ENCODE peak calls at places on chromosomes 4 and X, in nine cellular contexts. M is small intestine, N is A549, J is tibial artery, V is endothelial cell of umbilical vein, Y is IMR-90, F is lower lobe of right lung, C is psoas muscle, U is endodermal cell. Q is an unnamed sample.

GRCh38 chr4:26717332-26717731 is 133.4 kb downstream of the TBC1D19 start:
- DNase-seq in N (no peak), U (no peak), M (no peak), J (no peak), V (peak; percentile 8), Y (peak; percentile 92), F (no peak), C (no peak), Q (no peak)

GRCh38 chrX:150513564-150513963 is 54.9 kb upstream of the MTM1 start:
- DNase-seq in V (no peak), M (no peak), F (no peak), U (no peak), N (no peak), J (no peak), C (no peak), Y (no peak), Q (no peak)

GRCh38 chrX:120517936-120518335 is 42.8 kb downstream of the CUL4B start:
- DNase-seq in C (no peak), M (no peak), U (no peak), J (no peak), F (no peak), Y (peak; percentile 83), N (no peak), V (peak; percentile 70), Q (no peak)

GRCh38 chr4:2286904-2287593 is 25.1 kb upstream of the MXD4 start:
- DNase-seq in U (peak; percentile 52), F (no peak), N (no peak), C (no peak), Y (peak; percentile 4), M (no peak), V (no peak), J (peak; percentile 48), Q (peak; percentile 51)

GRCh38 chrX:118423558-118423957 is 72.1 kb upstream of the DOCK11 start:
- DNase-seq in N (no peak), J (no peak), M (no peak), U (no peak), C (no peak), Y (no peak), V (no peak), F (no peak), Q (no peak)

GRCh38 chrX:39757971-39758370 is 339.8 kb downstream of the BCOR start:
- DNase-seq in F (no peak), U (no peak), M (no peak), N (no peak), Y (peak; percentile 68), V (peak; percentile 87), C (no peak), J (no peak), Q (no peak)

GRCh38 chr4:120524237-120524636 is 398.3 kb downstream of the PRDM5 start:
- DNase-seq in N (no peak), F (no peak), U (no peak), J (no peak), M (no peak), C (no peak), Y (no peak), V (no peak), Q (no peak)

GRCh38 chr4:32073542-32073941 is 1353.4 kb downstream of the PCDH7 start:
- DNase-seq in Y (no peak), M (no peak), N (no peak), U (no peak), V (no peak), F (no peak), C (no peak), J (no peak), Q (no peak)

GRCh38 chrX:136665258-136665900 is 17.4 kb downstream of the CD40LG start:
- DNase-seq in N (no peak), F (no peak), Y (no peak), U (no peak), J (no peak), V (no peak), C (no peak), M (no peak), Q (no peak)

GRCh38 chrX:136662104-136662503 is 14.1 kb downstream of the CD40LG start:
- DNase-seq in V (no peak), M (peak; percentile 43), U (no peak), Y (no peak), C (no peak), F (no peak), J (no peak), N (no peak), Q (no peak)

GRCh38 chrX:136667446-136668168 is 19.6 kb downstream of the CD40LG start:
- DNase-seq in U (no peak), J (no peak), V (no peak), C (no peak), N (no peak), Y (no peak), M (no peak), F (no peak), Q (no peak)

GRCh38 chrX:136662976-136663375 is 15.0 kb downstream of the CD40LG start:
- DNase-seq in N (no peak), U (no peak), Y (no peak), F (no peak), J (no peak), V (no peak), M (no peak), C (no peak), Q (no peak)

DNA sequence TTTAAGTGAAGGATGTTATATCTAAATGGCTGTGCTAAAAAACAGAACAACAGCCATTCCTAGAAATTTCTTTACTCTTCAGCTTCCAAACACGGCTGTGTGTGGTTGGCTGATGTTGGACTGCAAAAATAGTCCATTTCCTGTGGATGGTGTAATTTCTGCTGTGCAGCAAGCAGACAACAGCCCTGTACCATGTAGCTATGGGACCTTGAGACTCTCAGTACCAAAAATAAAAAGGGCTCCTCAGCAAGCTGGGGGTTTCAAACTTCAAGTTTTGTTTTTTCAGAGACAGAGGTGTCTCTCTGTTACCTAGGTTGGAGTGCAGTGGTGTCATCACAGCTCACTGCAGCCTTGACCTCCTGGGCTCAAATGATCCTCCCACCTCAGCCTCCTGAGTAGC is 18.1 kb downstream of the CD40LG start:
- DNase-seq in C (no peak), N (no peak), J (no peak), F (no peak), Y (no peak), V (no peak), M (no peak), U (no peak), Q (no peak)
- H3K4me3 ChIP-seq in C (no peak overlapping the region), N (no peak overlapping the region), J (no peak overlapping the region), F (no peak overlapping the region), Y (no peak overlapping the region), V (no peak overlapping the region), M (no peak overlapping the region), U (no peak overlapping the region), Q (no peak overlapping the region)

DNA sequence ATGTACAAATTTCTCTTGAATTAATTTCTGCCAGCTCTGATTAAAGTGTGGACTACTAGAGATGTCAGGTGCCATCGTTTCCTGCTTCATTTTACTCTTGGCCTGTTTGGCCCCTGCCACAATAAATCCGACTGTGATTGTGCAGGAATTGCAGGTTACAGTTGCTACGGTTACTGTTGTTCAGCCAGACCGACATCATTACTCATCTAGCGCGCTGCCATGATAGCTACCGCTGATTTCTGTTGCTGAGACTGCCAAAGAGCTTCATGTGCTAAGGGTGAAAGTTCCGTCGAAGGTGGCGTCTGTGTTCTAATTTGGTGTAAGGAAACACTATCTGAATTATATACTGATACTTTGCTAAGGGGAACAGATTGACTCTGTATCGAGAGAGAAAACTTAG is 22.1 kb downstream of the SLIT2 start:
- DNase-seq in J (no peak), M (no peak), C (no peak), Y (no peak), U (no peak), F (no peak), N (no peak), V (no peak), Q (no peak)
- H3K27ac ChIP-seq in J (no peak overlapping the region), M (no peak overlapping the region), C (no peak overlapping the region), Y (no peak overlapping the region), U (peak overlapping the region; percentile 33), F (no peak overlapping the region), N (no peak overlapping the region), V (no peak overlapping the region), Q (no peak overlapping the region)

DNA sequence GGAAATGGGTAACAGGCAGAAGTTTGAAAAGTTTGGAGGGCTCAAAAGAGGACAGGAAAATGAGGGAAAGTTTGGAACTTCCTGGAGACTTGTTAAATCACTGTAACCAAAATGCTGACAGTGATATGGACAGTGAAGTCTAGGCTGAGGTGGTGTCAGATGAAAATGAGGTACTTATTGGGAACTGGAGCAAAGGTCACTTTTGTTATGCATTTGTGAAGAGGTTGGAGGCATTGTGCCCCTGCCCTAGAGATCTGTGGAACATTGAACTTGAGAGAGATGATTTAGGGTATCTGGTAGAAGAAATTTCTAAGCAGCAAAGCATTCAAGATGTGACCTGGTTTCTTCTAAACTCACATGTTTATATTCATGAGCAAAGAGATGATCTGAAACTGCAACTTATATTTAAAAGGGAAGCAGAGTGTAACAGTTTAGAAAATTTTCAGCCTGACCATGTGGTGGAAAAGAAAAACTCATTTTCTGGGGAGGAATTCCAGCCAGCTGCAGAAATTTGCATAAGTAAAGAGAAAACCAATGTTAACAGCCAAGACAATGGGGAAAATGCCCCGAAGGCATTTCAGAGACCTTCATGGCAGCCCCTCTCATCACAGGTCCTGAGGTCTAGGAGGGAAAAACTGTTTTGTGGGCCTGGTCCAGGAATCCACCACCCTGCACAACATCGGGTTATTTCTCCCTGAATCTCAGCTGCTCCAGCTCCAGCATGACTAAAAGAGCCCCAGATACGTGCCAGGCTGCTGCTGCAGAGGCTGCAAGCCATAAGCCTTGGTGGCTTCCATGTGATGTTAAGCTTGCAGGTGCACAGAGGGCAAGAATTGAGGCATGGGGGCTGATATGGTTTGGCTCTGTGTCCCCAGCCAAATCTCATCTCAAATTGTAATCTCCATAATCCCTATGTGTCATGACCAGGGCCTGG is 632.5 kb upstream of the GNPDA2 start:
- DNase-seq in C (no peak), J (no peak), M (no peak), Y (no peak), F (no peak), V (no peak), U (no peak), N (no peak), Q (no peak)
- H3K9me3 ChIP-seq in C (no peaks in the 10 kb centered on the region), J (peaks cover 3% of the 10 kb centered on the region), M (no peaks in the 10 kb centered on the region), Y (peaks cover 14% of the 10 kb centered on the region), F (no peaks in the 10 kb centered on the region), V (peaks cover 5% of the 10 kb centered on the region), U (peaks cover 16% of the 10 kb centered on the region), N (no peaks in the 10 kb centered on the region), Q (no peaks in the 10 kb centered on the region)

GRCh38 chr4:150255610-150256580 is 177.7 kb downstream of the DCLK2 start:
- DNase-seq in V (no peak), N (no peak), M (no peak), C (no peak), U (no peak), Y (no peak), J (no peak), F (no peak), Q (no peak)

GRCh38 chr4:150259861-150260567 is 181.8 kb downstream of the DCLK2 start:
- DNase-seq in U (no peak), M (no peak), N (no peak), F (no peak), C (no peak), Y (no peak), J (no peak), V (no peak), Q (no peak)

GRCh38 chr4:150256841-150257273 is 178.6 kb downstream of the DCLK2 start:
- DNase-seq in J (no peak), M (peak; percentile 85), F (no peak), N (no peak), V (no peak), C (no peak), Y (no peak), U (peak; percentile 88), Q (no peak)

GRCh38 chr4:150258569-150258968 is 180.3 kb downstream of the DCLK2 start:
- DNase-seq in U (no peak), Y (no peak), F (no peak), J (no peak), V (no peak), N (no peak), M (peak; percentile 19), C (no peak), Q (no peak)

DNA sequence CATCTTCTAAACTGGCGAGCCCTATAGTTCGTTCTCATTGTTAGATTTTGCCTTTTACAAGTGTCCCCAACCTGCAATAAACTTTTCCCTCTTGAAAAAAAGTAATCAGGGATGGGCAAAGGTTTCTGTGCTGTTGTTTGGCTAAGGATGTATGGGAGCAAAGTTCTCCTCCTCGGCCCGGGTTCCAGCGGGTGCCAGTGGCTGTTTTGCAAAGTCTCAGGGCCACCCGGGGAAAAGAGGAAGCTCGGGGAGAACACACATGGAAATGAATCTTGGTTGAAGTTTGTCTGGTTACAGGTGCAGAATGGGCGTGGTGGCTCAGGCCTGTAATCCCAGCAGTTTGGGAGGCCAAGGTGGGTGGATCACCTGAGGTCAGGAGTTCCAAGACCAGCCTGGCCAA is 179.1 kb downstream of the DCLK2 start:
- DNase-seq in N (no peak), F (no peak), C (no peak), M (peak; percentile 89), U (no peak), V (no peak), Y (no peak), J (no peak), Q (no peak)
- H3K4me3 ChIP-seq in N (no peak overlapping the region), F (no peak overlapping the region), C (no peak overlapping the region), M (no peak overlapping the region), U (no peak overlapping the region), V (no peak overlapping the region), Y (no peak overlapping the region), J (no peak overlapping the region), Q (no peak overlapping the region)